ENCODE peak calls at places on chromosome 9, in five cellular contexts. Z is A549, L is body of pancreas, H is sigmoid colon, R is astrocyte of the spinal cord. X is an unnamed sample.

GRCh38 chr9:128051932-128052734 is 15.0 kb downstream of the NAIF1 start:
- DNase-seq in Z (no peak), L (peak; percentile 96), H (no peak), R (no peak), X (no peak)

GRCh38 chr9:36134761-36135505 is 1.6 kb upstream of the GLIPR2 start:
- DNase-seq in Z (no peak), L (no peak), H (no peak), R (no peak), X (no peak)

GRCh38 chr9:38119570-38119969 is 50.5 kb upstream of the SHB start:
- DNase-seq in Z (peak; percentile 16), L (no peak), H (no peak), R (no peak), X (no peak)

GRCh38 chr9:83334320-83334719 is 203.9 kb downstream of the FRMD3 start:
- DNase-seq in Z (peak; percentile 75), L (peak; percentile 81), H (peak; percentile 91), R (peak; percentile 85), X (peak; percentile 55)

GRCh38 chr9:103837940-103838339 is 256.2 kb upstream of the SMC2 start:
- DNase-seq in Z (no peak), L (no peak), H (no peak), R (no peak), X (no peak)

GRCh38 chr9:33022303-33022702 is 2.8 kb upstream of the DNAJA1 start:
- DNase-seq in Z (no peak), L (no peak), H (no peak), R (no peak), X (no peak)

GRCh38 chr9:80885894-80886293 is 803.5 kb downstream of the TLE1 start:
- DNase-seq in Z (no peak), L (no peak), H (no peak), R (no peak), X (no peak)

GRCh38 chr9:33025572-33026347 is 687 bp downstream of the DNAJA1 start:
- DNase-seq in Z (peak; percentile 27), L (peak; percentile 66), H (peak; percentile 78), R (peak; percentile 59), X (no peak)

GRCh38 chr9:21611896-21612295 is 129.8 kb upstream of the IFNE start:
- DNase-seq in Z (no peak), L (no peak), H (no peak), R (no peak), X (no peak)

DNA sequence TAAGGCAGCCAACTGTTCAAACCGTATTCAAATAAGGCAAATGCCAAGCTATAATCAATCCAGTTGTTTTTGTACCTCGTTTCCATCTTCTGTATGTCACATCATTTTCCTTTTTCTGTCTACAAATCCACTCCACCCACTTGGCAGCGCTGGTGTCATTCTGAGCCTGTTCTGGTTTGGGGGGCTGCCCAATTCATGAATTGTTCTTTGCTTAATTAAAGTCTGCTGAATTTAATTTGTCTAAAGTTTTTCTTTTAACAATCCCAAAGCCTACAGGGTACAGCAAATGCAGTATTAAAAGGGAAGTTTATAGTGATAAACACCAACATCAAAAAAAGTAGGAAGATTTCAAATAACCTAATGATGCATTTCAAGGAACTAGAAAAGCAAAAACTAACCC is 93.3 kb downstream of the GTF3C4 start:
- DNase-seq in Z (no peak), L (no peak), H (no peak), R (no peak), X (no peak)
- TF ChIP-seq CTCF in Z (no peak), L (no peak), H (no peak), R (no peak), X (no peak)

GRCh38 chr9:114319147-114319546 is 3.8 kb upstream of the ORM1 start:
- DNase-seq in Z (no peak), L (peak; percentile 3), H (peak; percentile 8), R (no peak), X (no peak)

GRCh38 chr9:114327749-114328148 is 1.9 kb upstream of the ORM2 start:
- DNase-seq in Z (no peak), L (no peak), H (no peak), R (no peak), X (no peak)

GRCh38 chr9:114321759-114322158 is 1.1 kb upstream of the ORM1 start:
- DNase-seq in Z (no peak), L (no peak), H (no peak), R (peak; percentile 9), X (no peak)

GRCh38 chr9:114324492-114324891 is 1.6 kb downstream of the ORM1 start:
- DNase-seq in Z (no peak), L (no peak), H (no peak), R (no peak), X (no peak)
- H3K4me3 ChIP-seq in Z (no peak overlapping the region), L (no peak overlapping the region), H (no peak overlapping the region), R (no peak overlapping the region), X (no peak overlapping the region)

DNA sequence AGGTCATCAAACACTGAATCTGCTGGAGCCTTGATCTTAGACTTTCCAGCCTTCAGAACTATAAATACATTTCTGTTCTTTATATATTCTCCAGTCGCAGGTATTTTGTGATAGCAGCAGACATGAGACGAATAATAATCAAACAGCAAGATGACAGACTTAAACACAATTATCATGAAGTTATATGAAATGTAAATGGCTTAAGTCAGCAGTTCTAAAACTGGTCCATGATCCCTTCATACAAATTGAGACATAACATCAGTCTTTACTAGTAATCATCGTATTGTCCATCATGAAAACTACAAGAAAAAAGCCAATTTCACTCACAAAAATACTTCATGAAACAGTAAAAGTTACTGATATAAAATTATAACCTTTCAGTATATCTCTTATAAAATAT is 101.8 kb downstream of the ZDHHC21 start:
- DNase-seq in Z (no peak), L (no peak), H (no peak), R (no peak), X (no peak)
- TF ChIP-seq CTCF in Z (no peak), L (no peak), H (no peak), R (no peak), X (no peak)

GRCh38 chr9:14993061-14993800 is 83.0 kb upstream of the FREM1 start:
- DNase-seq in Z (peak; percentile 53), L (peak; percentile 86), H (peak; percentile 93), R (peak; percentile 87), X (peak; percentile 2)

GRCh38 chr9:14992025-14992424 is 81.8 kb upstream of the FREM1 start:
- DNase-seq in Z (no peak), L (no peak), H (no peak), R (no peak), X (no peak)

GRCh38 chr9:14993891-14994554 is 83.8 kb upstream of the FREM1 start:
- DNase-seq in Z (no peak), L (no peak), H (no peak), R (no peak), X (no peak)

GRCh38 chr9:14994738-14995137 is 84.5 kb upstream of the FREM1 start:
- DNase-seq in Z (no peak), L (no peak), H (no peak), R (no peak), X (no peak)

DNA sequence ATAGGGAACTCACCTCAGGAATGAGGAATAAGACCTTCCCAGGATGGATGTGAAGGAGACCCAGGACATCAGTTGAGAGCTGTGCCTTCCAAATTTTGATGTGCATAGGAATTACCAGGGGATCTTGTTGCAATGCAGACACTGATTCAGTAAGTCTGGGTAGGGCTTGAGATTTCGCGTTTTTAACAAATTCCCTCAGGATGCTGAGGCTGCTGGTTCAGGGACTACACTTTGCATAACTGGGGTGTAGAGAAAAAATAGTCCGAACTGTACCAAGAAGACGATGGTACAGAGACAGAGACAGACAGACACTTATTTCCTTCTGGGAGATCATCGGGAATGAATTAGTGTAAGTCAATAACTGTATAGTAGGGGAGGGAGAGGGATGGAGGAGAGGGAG is 82.3 kb upstream of the FREM1 start:
- DNase-seq in Z (no peak), L (no peak), H (no peak), R (peak; percentile 6), X (no peak)
- H3K4me3 ChIP-seq in Z (peak overlapping the region; percentile 52), L (no peak overlapping the region), H (peak overlapping the region; percentile 49), R (peak overlapping the region; percentile 63), X (peak overlapping the region; percentile 67)

GRCh38 chr9:133429216-133429613 is 7.0 kb downstream of the ADAMTS13 start:
- DNase-seq in Z (no peak), L (no peak), H (no peak), R (no peak), X (no peak)

GRCh38 chr9:133436706-133437105 is 14.5 kb downstream of the ADAMTS13 start:
- DNase-seq in Z (no peak), L (no peak), H (no peak), R (no peak), X (no peak)

GRCh38 chr9:133429641-133430161 is 7.5 kb downstream of the ADAMTS13 start:
- DNase-seq in Z (peak; percentile 60), L (peak; percentile 39), H (no peak), R (no peak), X (no peak)

GRCh38 chr9:133430244-133430643 is 8.1 kb downstream of the ADAMTS13 start:
- DNase-seq in Z (no peak), L (no peak), H (no peak), R (no peak), X (no peak)

DNA sequence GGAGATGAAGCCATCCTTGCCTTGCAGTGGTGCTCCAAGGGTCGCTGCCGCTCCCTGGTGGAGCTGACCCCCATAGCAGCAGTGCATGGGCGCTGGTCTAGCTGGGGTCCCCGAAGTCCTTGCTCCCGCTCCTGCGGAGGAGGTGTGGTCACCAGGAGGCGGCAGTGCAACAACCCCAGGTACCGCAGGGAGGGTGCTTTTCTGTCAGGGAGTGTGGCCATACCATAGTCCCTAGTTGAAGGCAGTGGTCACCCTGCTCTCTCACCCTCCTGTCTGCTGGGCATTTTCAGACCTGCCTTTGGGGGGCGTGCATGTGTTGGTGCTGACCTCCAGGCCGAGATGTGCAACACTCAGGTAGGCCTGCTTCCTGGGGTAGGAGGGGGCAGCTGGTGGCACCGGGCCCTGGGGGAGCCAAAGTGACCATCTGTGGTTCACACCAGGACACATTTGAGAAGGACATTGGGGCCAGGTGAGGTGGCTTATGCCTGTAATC is 11.2 kb downstream of the ADAMTS13 start:
- DNase-seq in Z (no peak), L (no peak), H (no peak), R (no peak), X (no peak)
- TF ChIP-seq CTCF in Z (no peak), L (no peak), H (no peak), R (no peak), X (no peak)

DNA sequence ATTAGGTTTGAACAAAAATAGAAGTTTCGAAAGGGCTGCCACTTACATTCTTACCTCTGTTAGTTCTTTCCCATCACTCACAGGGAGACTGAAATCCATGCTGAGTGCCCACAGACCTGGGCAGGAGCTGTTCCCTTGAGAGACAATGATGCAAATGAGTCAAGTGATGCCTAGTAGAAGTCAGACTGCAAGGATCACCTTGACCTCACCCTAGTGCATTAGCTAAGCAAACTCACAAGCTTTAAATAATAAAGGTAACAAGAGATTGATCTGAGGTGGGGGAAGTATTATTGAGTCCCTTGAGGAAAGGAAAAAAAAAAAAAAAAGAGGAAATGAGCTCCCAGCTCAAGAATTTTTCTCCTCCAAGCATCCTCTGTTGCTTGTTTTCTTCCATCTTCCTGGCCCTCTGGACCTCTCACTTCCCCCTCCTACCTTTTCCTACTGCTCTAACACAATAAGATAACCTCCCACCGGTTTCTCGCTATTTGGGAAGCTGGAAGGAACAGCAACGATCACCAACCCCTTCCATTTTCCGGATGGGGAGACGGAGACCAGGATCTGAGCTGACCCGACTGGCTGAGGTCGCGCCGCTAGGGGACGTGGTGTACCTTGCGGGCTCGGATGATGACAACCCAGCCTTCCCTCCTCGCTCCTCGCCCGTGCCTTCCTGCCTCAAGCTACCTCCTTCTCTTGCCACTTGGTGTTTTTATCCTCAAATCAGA is 2.0 kb downstream of the LPAR1 start:
- DNase-seq in Z (peak; percentile 34), L (peak; percentile 65), H (peak; percentile 88), R (peak; percentile 58), X (no peak)
- H3K4me3 ChIP-seq in Z (peak overlapping the region; percentile 70), L (no peak overlapping the region), H (peak overlapping the region; percentile 39), R (peak overlapping the region; percentile 79), X (peak overlapping the region; percentile 97)